ENCODE peak calls at places on chromosomes 4 and X, in six cellular contexts. M, F, W, O, T and K are unnamed samples.

GRCh38 chr4:145061325-145061920 is 36.6 kb downstream of the ANAPC10 start:
- DNase-seq in F (no peak), W (no peak), M (peak; percentile 58), T (no peak), O (peak; percentile 37), K (no peak)

GRCh38 chr4:80090101-80090500 is 17.1 kb upstream of the ANTXR2 start:
- DNase-seq in T (no peak), O (no peak), F (no peak), W (no peak), M (no peak), K (no peak)

GRCh38 chr4:119238068-119238722 is 25.7 kb downstream of the USP53 start:
- DNase-seq in W (no peak), M (no peak), T (peak; percentile 60), F (no peak), O (no peak), K (no peak)

GRCh38 chr4:141560056-141560455 is 76.3 kb upstream of the IL15 start:
- DNase-seq in O (peak; percentile 28), T (no peak), W (no peak), M (no peak), F (no peak), K (no peak)

GRCh38 chr4:184384810-184385557 is 89.4 kb downstream of the IRF2 start:
- DNase-seq in O (no peak), F (no peak), M (no peak), W (no peak), T (no peak), K (peak; percentile 75)

GRCh38 chrX:55489315-55490009 is at the start of gene USP51:
- DNase-seq in O (no peak), M (no peak), F (peak; percentile 36), T (peak; percentile 8), W (peak; percentile 45), K (peak; percentile 69)

GRCh38 chr4:3878678-3879077 is 112.5 kb downstream of the ADRA2C start:
- DNase-seq in O (no peak), W (no peak), M (no peak), T (no peak), F (no peak), K (no peak)

GRCh38 chrX:152276277-152276676 is 137.9 kb upstream of the MAGEA10 start:
- DNase-seq in F (no peak), M (no peak), O (no peak), T (no peak), W (no peak), K (no peak)

GRCh38 chr4:14719053-14719452 is 283.2 kb upstream of the CPEB2 start:
- DNase-seq in F (no peak), W (no peak), O (peak; percentile 30), T (no peak), M (no peak), K (no peak)

GRCh38 chr4:177057191-177057590 is 252.5 kb upstream of the NEIL3 start:
- DNase-seq in F (no peak), T (no peak), M (no peak), W (no peak), O (no peak), K (no peak)

GRCh38 chrX:45778621-45779020 is 577.9 kb upstream of the DIPK2B start:
- DNase-seq in T (no peak), F (no peak), M (no peak), O (no peak), W (no peak), K (no peak)

GRCh38 chr4:124111922-124112321 is 600.6 kb downstream of the ANKRD50 start:
- DNase-seq in M (peak; percentile 53), F (peak; percentile 35), T (no peak), O (no peak), W (no peak), K (no peak)

GRCh38 chr4:132818091-132818490 is 331.0 kb upstream of the PCDH10 start:
- DNase-seq in O (no peak), M (no peak), T (no peak), W (no peak), F (no peak), K (no peak)

GRCh38 chrX:71458866-71459265 is 74.0 kb upstream of the OGT start:
- DNase-seq in W (no peak), F (no peak), T (no peak), O (no peak), M (no peak), K (no peak)

GRCh38 chr4:164890691-164891090 is 13.7 kb downstream of the APELA start:
- DNase-seq in T (no peak), F (no peak), O (no peak), W (no peak), M (no peak), K (no peak)

GRCh38 chr4:28709821-28710330 is 1849.2 kb downstream of the STIM2 start:
- DNase-seq in W (no peak), T (no peak), F (no peak), O (no peak), M (no peak), K (no peak)

GRCh38 chrX:38999967-39000745 is 198.9 kb downstream of the MID1IP1 start:
- DNase-seq in M (no peak), F (no peak), T (no peak), O (no peak), W (no peak), K (no peak)

GRCh38 chrX:20244936-20245335 is 21.8 kb downstream of the RPS6KA3 start:
- DNase-seq in O (no peak), W (peak; percentile 53), T (no peak), F (peak; percentile 6), M (no peak), K (no peak)

GRCh38 chr4:4864940-4865704 is 5.7 kb downstream of the MSX1 start:
- DNase-seq in M (no peak), W (no peak), O (no peak), T (no peak), F (no peak), K (no peak)

GRCh38 chr4:173418636-173419035 is 19.7 kb upstream of the SCRG1 start:
- DNase-seq in W (no peak), F (no peak), M (peak; percentile 73), T (no peak), O (no peak), K (no peak)

GRCh38 chrX:77640702-77641101 is 145.3 kb downstream of the ATRX start:
- DNase-seq in T (peak; percentile 17), M (no peak), O (no peak), F (no peak), W (no peak), K (no peak)

GRCh38 chr4:112086036-112086434 is 59.2 kb upstream of the FAM241A start:
- DNase-seq in M (no peak), W (no peak), O (no peak), F (no peak), T (no peak), K (no peak)

GRCh38 chrX:130654409-130654970 is 248.5 kb downstream of the ENOX2 start:
- DNase-seq in O (no peak), M (no peak), T (no peak), W (no peak), F (no peak), K (no peak)

GRCh38 chr4:6663596-6664393 is 23.3 kb downstream of the MRFAP1 start:
- DNase-seq in W (no peak), F (no peak), M (no peak), O (no peak), T (no peak), K (no peak)

GRCh38 chr4:168318266-168318895 is at the start of gene DDX60:
- DNase-seq in F (peak; percentile 74), M (peak; percentile 73), T (peak; percentile 90), O (peak; percentile 69), W (peak; percentile 80), K (peak; percentile 88)

GRCh38 chrX:136047001-136047642 is 61.9 kb downstream of the SLC9A6 start:
- DNase-seq in W (no peak), F (no peak), T (no peak), M (no peak), O (no peak), K (no peak)

GRCh38 chr4:100525689-100526088 is 7.9 kb upstream of the EMCN start:
- DNase-seq in W (no peak), M (no peak), T (no peak), F (no peak), O (no peak), K (no peak)

GRCh38 chr4:110196206-110196870 is 2.1 kb downstream of the ELOVL6 start:
- DNase-seq in M (peak; percentile 71), O (peak; percentile 24), W (peak; percentile 66), F (peak; percentile 8), T (peak; percentile 51), K (peak; percentile 73)

GRCh38 chrX:13046035-13046851 is 1.8 kb upstream of the FAM9C start:
- DNase-seq in T (no peak), W (no peak), O (no peak), M (no peak), F (no peak), K (no peak)